ENCODE peak calls at places on chromosomes 5 and 9, in five cellular contexts. V, N, Y, C and D are unnamed samples.

GRCh38 chr9:132078369-132079356 is 1.0 kb downstream of the MED27 start:
- DNase-seq in C (no peak), N (peak; percentile 39), V (peak; percentile 68), Y (no peak), D (no peak)

GRCh38 chr9:70113403-70114022 is 69.9 kb downstream of the MAMDC2 start:
- DNase-seq in C (no peak), V (no peak), Y (peak; percentile 43), N (peak; percentile 53), D (peak; percentile 70)

GRCh38 chr5:73205309-73205708 is 32.3 kb downstream of the TMEM174 start:
- DNase-seq in N (no peak), V (no peak), Y (no peak), C (no peak), D (no peak)

GRCh38 chr5:134524826-134525686 is at the start of gene JADE2:
- DNase-seq in C (peak; percentile 96), N (peak; percentile 61), V (peak; percentile 68), Y (peak; percentile 74), D (peak; percentile 37)

GRCh38 chr9:33109097-33109496 is 32.6 kb upstream of the SMU1 start:
- DNase-seq in C (no peak), Y (no peak), V (no peak), N (no peak), D (no peak)

GRCh38 chr9:93096131-93096802 is at the start of gene CARD19:
- DNase-seq in Y (peak; percentile 47), C (no peak), N (peak; percentile 35), V (peak; percentile 50), D (no peak)

GRCh38 chr5:172766287-172767104 is 4.5 kb downstream of the DUSP1 start:
- DNase-seq in N (peak; percentile 30), Y (peak; percentile 87), V (peak; percentile 79), C (no peak), D (peak; percentile 89)

GRCh38 chr9:91863469-91863868 is 86.6 kb downstream of the ROR2 start:
- DNase-seq in N (no peak), C (no peak), V (no peak), Y (no peak), D (no peak)

GRCh38 chr9:36721846-36722588 is 149.3 kb downstream of the MELK start:
- DNase-seq in V (no peak), N (no peak), Y (no peak), C (no peak), D (no peak)

GRCh38 chr9:38144421-38144820 is 75.4 kb upstream of the SHB start:
- DNase-seq in C (no peak), V (peak; percentile 73), Y (no peak), N (peak; percentile 8), D (peak; percentile 43)

GRCh38 chr9:129352157-129352870 is 174.3 kb upstream of the IER5L start:
- DNase-seq in Y (no peak), C (no peak), V (no peak), N (no peak), D (no peak)

GRCh38 chr5:93257616-93258015 is 323.4 kb downstream of the NR2F1-AS1 start:
- DNase-seq in V (no peak), N (peak; percentile 64), Y (no peak), C (no peak), D (peak; percentile 32)

GRCh38 chr5:134029156-134029555 is 24.4 kb upstream of the VDAC1 start:
- DNase-seq in V (peak; percentile 96), C (peak; percentile 13), Y (no peak), N (peak; percentile 68), D (peak; percentile 58)

GRCh38 chr9:115943591-115944165 is 209.9 kb upstream of the PAPPA start:
- DNase-seq in N (no peak), V (no peak), Y (no peak), C (no peak), D (no peak)

GRCh38 chr5:167207081-167207480 is 1084.4 kb upstream of the WWC1 start:
- DNase-seq in Y (no peak), N (no peak), V (no peak), C (no peak), D (no peak)

GRCh38 chr9:91843623-91844111 is 106.4 kb downstream of the ROR2 start:
- DNase-seq in C (peak; percentile 71), N (no peak), V (no peak), Y (no peak), D (no peak)

GRCh38 chr5:78293856-78294249 is 645 bp downstream of the AP3B1 start:
- DNase-seq in V (peak; percentile 11), Y (no peak), N (no peak), C (no peak), D (no peak)

GRCh38 chr5:140926211-140926902 is at the start of gene PCDHAC1:
- DNase-seq in N (peak; percentile 82), Y (peak; percentile 60), C (peak; percentile 83), V (peak; percentile 70), D (peak; percentile 24)

GRCh38 chr9:13076616-13077015 is 202.9 kb downstream of the MPDZ start:
- DNase-seq in V (no peak), N (peak; percentile 22), C (no peak), Y (no peak), D (no peak)

GRCh38 chr9:20355022-20355421 is 267.3 kb downstream of the MLLT3 start:
- DNase-seq in C (no peak), V (peak; percentile 29), N (peak; percentile 29), Y (no peak), D (peak; percentile 78)

GRCh38 chr9:131500377-131500776 is 2.3 kb upstream of the POMT1 start:
- DNase-seq in V (peak; percentile 42), N (no peak), C (no peak), Y (no peak), D (no peak)

GRCh38 chr9:35842020-35842745 is 13.2 kb downstream of the TMEM8B start:
- DNase-seq in Y (no peak), V (no peak), C (peak; percentile 69), N (no peak), D (no peak)

GRCh38 chr9:16514131-16514530 is 356.3 kb downstream of the BNC2 start:
- DNase-seq in V (no peak), N (no peak), C (no peak), Y (no peak), D (no peak)

GRCh38 chr5:36744678-36745659 is 131.6 kb upstream of the NIPBL start:
- DNase-seq in C (peak; percentile 83), N (peak; percentile 94), Y (peak; percentile 29), V (peak; percentile 81), D (peak; percentile 28)

GRCh38 chr9:124783830-124784229 is 6.9 kb downstream of the OLFML2A start:
- DNase-seq in Y (no peak), C (no peak), N (no peak), V (no peak), D (no peak)

GRCh38 chr5:79859588-79859987 is 131.5 kb downstream of the MTX3 start:
- DNase-seq in N (no peak), C (no peak), Y (no peak), V (no peak), D (no peak)

GRCh38 chr5:134600600-134600999 is 32.0 kb downstream of the SAR1B start:
- DNase-seq in V (peak; percentile 58), N (no peak), C (no peak), Y (no peak), D (peak; percentile 79)

GRCh38 chr9:127198587-127198986 is 66.0 kb upstream of the GARNL3 start:
- DNase-seq in Y (no peak), C (peak; percentile 57), V (no peak), N (no peak), D (no peak)

GRCh38 chr5:39200081-39200480 is 19.3 kb downstream of the FYB1 start:
- DNase-seq in V (no peak), N (no peak), Y (no peak), C (no peak), D (no peak)

GRCh38 chr5:35854248-35854647 is 2.4 kb upstream of the IL7R start:
- DNase-seq in V (no peak), C (no peak), N (no peak), Y (no peak), D (no peak)

GRCh38 chr5:139100825-139101224 is 97.3 kb downstream of the SIL1 start:
- DNase-seq in C (no peak), V (peak; percentile 70), N (peak; percentile 61), Y (no peak), D (peak; percentile 52)

GRCh38 chr5:139104577-139105271 is 93.4 kb downstream of the SIL1 start:
- DNase-seq in Y (peak; percentile 59), N (peak; percentile 3), V (peak; percentile 81), C (no peak), D (peak; percentile 72)

GRCh38 chr5:139108056-139108811 is 89.9 kb downstream of the SIL1 start:
- DNase-seq in Y (no peak), V (peak; percentile 50), C (no peak), N (no peak), D (peak; percentile 21)

GRCh38 chr5:139103762-139104161 is 94.4 kb downstream of the SIL1 start:
- DNase-seq in N (no peak), Y (no peak), C (no peak), V (no peak), D (no peak)

GRCh38 chr5:139105621-139106071 is 92.5 kb downstream of the SIL1 start:
- DNase-seq in C (no peak), V (no peak), Y (no peak), N (no peak), D (no peak)
- H3K27ac ChIP-seq in C (no peak overlapping the region), V (no peak overlapping the region), Y (no peak overlapping the region), N (no peak overlapping the region), D (no peak overlapping the region)

GRCh38 chr9:135908334-135909204 is 1.2 kb upstream of the CAMSAP1 start:
- DNase-seq in Y (no peak), C (peak; percentile 70), N (peak; percentile 60), V (no peak), D (no peak)
- H3K36me3 ChIP-seq in Y (no peaks in the 10 kb centered on the region), C (peaks cover 9% of the 10 kb centered on the region), N (peaks cover 6% of the 10 kb centered on the region), V (peaks cover 3% of the 10 kb centered on the region), D (peaks cover 8% of the 10 kb centered on the region)

GRCh38 chr5:157828949-157829639 is 29.9 kb downstream of the CLINT1 start:
- DNase-seq in C (no peak), N (peak; percentile 60), Y (no peak), V (peak; percentile 7), D (no peak)
- TF ChIP-seq CTCF in C (no peak), N (peak; percentile 71), Y (peak; percentile 9), V (peak; percentile 39), D (peak; percentile 59)

DNA sequence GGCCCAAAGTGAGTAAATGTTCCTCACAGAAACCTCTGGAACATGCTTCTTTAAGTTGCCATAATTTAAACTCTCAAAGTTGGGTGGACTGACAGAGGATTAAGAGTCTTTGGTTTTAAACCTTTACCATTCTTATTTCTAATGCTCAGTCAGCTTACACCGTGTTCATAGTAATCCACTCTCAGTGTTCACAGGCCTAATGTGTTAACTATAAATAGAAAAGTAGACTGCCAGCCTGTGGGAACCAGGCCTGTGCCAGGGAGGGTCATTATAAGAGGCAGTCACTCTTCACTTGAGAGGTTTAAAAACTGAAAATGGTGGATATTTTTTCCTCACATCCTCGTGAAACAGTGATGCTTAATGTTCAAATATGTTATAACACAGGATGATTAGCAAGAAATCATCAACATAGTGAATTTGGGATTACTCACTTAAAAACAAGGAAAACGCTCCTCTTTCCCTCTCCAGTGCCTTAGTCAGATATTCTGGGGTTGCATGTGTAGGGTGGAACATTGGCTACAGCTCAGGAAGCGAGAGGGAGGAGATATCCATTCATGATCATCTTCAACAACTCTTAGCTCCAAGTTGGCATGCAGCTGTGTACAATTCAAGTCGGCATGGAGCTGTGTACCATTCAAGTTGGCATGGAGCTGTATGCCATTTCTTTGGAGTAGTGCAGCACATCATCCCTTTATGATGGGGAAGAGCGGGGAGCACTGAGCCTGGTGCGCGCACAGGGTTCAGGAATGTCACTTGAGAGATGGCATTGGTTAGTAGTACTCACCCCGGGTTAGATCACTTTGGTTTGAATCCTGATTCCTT is 65.8 kb downstream of the KIAA1958 start:
- DNase-seq in Y (no peak), N (no peak), V (no peak), C (no peak), D (no peak)
- H3K27ac ChIP-seq in Y (peak overlapping the region; percentile 33), N (no peak overlapping the region), V (no peak overlapping the region), C (no peak overlapping the region), D (no peak overlapping the region)